ENCODE peak calls at places on chromosomes 4 and X, in nine cellular contexts. M, W, O, I, Y, V, D, A and P are unnamed samples.

GRCh38 chr4:168656055-168656660 is 159.3 kb downstream of the PALLD start:
- DNase-seq in M (no peak), W (no peak), O (peak; percentile 76), I (no peak), Y (no peak), V (no peak), D (no peak), A (no peak), P (no peak)

GRCh38 chrX:129600981-129601424 is 53.8 kb downstream of the APLN start:
- DNase-seq in M (no peak), W (no peak), O (peak; percentile 17), I (no peak), Y (peak; percentile 43), V (no peak), D (peak; percentile 33), A (peak; percentile 14), P (peak; percentile 23)

GRCh38 chr4:114603455-114603854 is 4.8 kb downstream of the UGT8 start:
- DNase-seq in M (no peak), W (no peak), O (no peak), I (no peak), Y (peak; percentile 84), V (no peak), D (peak; percentile 16), A (no peak), P (no peak)

GRCh38 chr4:83043801-83044407 is 8.9 kb downstream of the COPS4 start:
- DNase-seq in M (no peak), W (no peak), O (peak; percentile 26), I (no peak), Y (no peak), V (no peak), D (no peak), A (no peak), P (no peak)

GRCh38 chr4:3436798-3437581 is 4.8 kb upstream of the HGFAC start:
- DNase-seq in M (peak; percentile 85), W (no peak), O (peak; percentile 53), I (no peak), Y (no peak), V (peak; percentile 82), D (no peak), A (peak; percentile 47), P (no peak)

GRCh38 chr4:174119051-174119450 is 164.4 kb downstream of the FBXO8 start:
- DNase-seq in M (no peak), W (no peak), O (peak; percentile 73), I (no peak), Y (no peak), V (no peak), D (no peak), A (no peak), P (no peak)

GRCh38 chr4:53119685-53120084 is 246.2 kb downstream of the SCFD2 start:
- DNase-seq in M (no peak), W (no peak), O (peak; percentile 72), I (no peak), Y (no peak), V (no peak), D (peak; percentile 97), A (peak; percentile 66), P (no peak)

GRCh38 chr4:104524591-104524990 is 29.9 kb upstream of the CXXC4 start:
- DNase-seq in M (no peak), W (no peak), O (no peak), I (no peak), Y (no peak), V (no peak), D (no peak), A (peak; percentile 21), P (no peak)

GRCh38 chr4:36332023-36332781 is 50.8 kb downstream of the DTHD1 start:
- DNase-seq in M (no peak), W (no peak), O (no peak), I (no peak), Y (no peak), V (no peak), D (peak; percentile 50), A (no peak), P (no peak)

GRCh38 chrX:16665089-16665488 is 15.1 kb downstream of the S100G start:
- DNase-seq in M (no peak), W (no peak), O (peak; percentile 63), I (no peak), Y (no peak), V (no peak), D (no peak), A (peak; percentile 48), P (no peak)

GRCh38 chrX:111519215-111519614 is 7.8 kb downstream of the SERTM2 start:
- DNase-seq in M (no peak), W (no peak), O (peak; percentile 43), I (no peak), Y (no peak), V (no peak), D (peak; percentile 49), A (peak; percentile 2), P (no peak)

GRCh38 chr4:173522874-173523395 is 7.1 kb downstream of the HAND2 start:
- DNase-seq in M (no peak), W (no peak), O (no peak), I (no peak), Y (no peak), V (no peak), D (no peak), A (no peak), P (no peak)

GRCh38 chr4:128825226-128825625 is 15.7 kb downstream of the JADE1 start:
- DNase-seq in M (no peak), W (no peak), O (peak; percentile 6), I (no peak), Y (no peak), V (no peak), D (peak; percentile 74), A (peak; percentile 23), P (no peak)

GRCh38 chrX:71996826-71997225 is 86.2 kb downstream of the NHSL2 start:
- DNase-seq in M (no peak), W (no peak), O (peak; percentile 58), I (no peak), Y (no peak), V (peak; percentile 81), D (peak; percentile 52), A (no peak), P (no peak)

GRCh38 chrX:23779025-23779424 is 3.9 kb upstream of the SAT1 start:
- DNase-seq in M (no peak), W (no peak), O (peak; percentile 91), I (no peak), Y (no peak), V (no peak), D (no peak), A (peak; percentile 49), P (no peak)

GRCh38 chr4:174646326-174646725 is 124.0 kb upstream of the HPGD start:
- DNase-seq in M (no peak), W (no peak), O (no peak), I (no peak), Y (no peak), V (no peak), D (peak; percentile 7), A (no peak), P (no peak)

GRCh38 chr4:4673070-4673469 is 131.2 kb upstream of the STX18 start:
- DNase-seq in M (no peak), W (no peak), O (peak; percentile 78), I (no peak), Y (no peak), V (no peak), D (peak; percentile 98), A (no peak), P (no peak)

GRCh38 chr4:126727461-126727860 is 905.3 kb upstream of the INTU start:
- DNase-seq in M (no peak), W (no peak), O (peak; percentile 33), I (no peak), Y (no peak), V (no peak), D (no peak), A (no peak), P (no peak)

GRCh38 chr4:88097781-88098180 is 60.7 kb downstream of the ABCG2 start:
- DNase-seq in M (no peak), W (no peak), O (peak; percentile 13), I (no peak), Y (no peak), V (no peak), D (no peak), A (no peak), P (no peak)

GRCh38 chrX:119015407-119016242 is 41.2 kb downstream of the LONRF3 start:
- DNase-seq in M (peak; percentile 71), W (no peak), O (peak; percentile 96), I (no peak), Y (peak; percentile 47), V (peak; percentile 62), D (peak; percentile 15), A (peak; percentile 13), P (no peak)

GRCh38 chr4:21900211-21900610 is 48.4 kb downstream of the KCNIP4 start:
- DNase-seq in M (no peak), W (no peak), O (peak; percentile 8), I (no peak), Y (no peak), V (no peak), D (no peak), A (no peak), P (no peak)

GRCh38 chrX:302975-303374 is 15.6 kb downstream of the GTPBP6 start:
- DNase-seq in M (no peak), W (no peak), O (no peak), I (no peak), Y (no peak), V (no peak), D (no peak), A (no peak), P (no peak)

GRCh38 chr4:76800902-76801301 is 97.0 kb downstream of the SOWAHB start:
- DNase-seq in M (no peak), W (no peak), O (no peak), I (no peak), Y (no peak), V (no peak), D (no peak), A (no peak), P (no peak)

GRCh38 chrX:63930140-63930539 is 145.1 kb upstream of the ARHGEF9 start:
- DNase-seq in M (no peak), W (no peak), O (peak; percentile 22), I (no peak), Y (no peak), V (no peak), D (peak; percentile 53), A (no peak), P (no peak)

GRCh38 chrX:47174376-47174775 is 19.3 kb upstream of the UBA1 start:
- DNase-seq in M (no peak), W (no peak), O (no peak), I (no peak), Y (no peak), V (no peak), D (no peak), A (no peak), P (no peak)

GRCh38 chr4:181517521-181517920 is 725.7 kb upstream of the TENM3 start:
- DNase-seq in M (no peak), W (no peak), O (no peak), I (no peak), Y (no peak), V (no peak), D (no peak), A (no peak), P (no peak)

GRCh38 chr4:37953620-37954325 is 6.4 kb upstream of the PTTG2 start:
- DNase-seq in M (no peak), W (no peak), O (no peak), I (no peak), Y (no peak), V (no peak), D (peak; percentile 46), A (peak; percentile 59), P (no peak)